ENCODE peak calls at places on chromosomes 16 and 17, in seven cellular contexts. W is kidney glomerular epithelial cell; C is RPMI8226; R is stimulated activated CD4-positive, alpha-beta T cell treated with anti-CD3 and anti-CD28 coated beads, Interleukin-4, amount 100 ng/mL, for 1 hour; D is foreskin melanocyte; F is ecto neural progenitor cell; L is effector memory CD8-positive, alpha-beta T cell. S is an unnamed sample.

GRCh38 chr16:2499890-2500633 is 13.7 kb upstream of the ATP6V0C start:
- DNase-seq in D (no peak), F (no peak), C (no peak), R (no peak), W (no peak), L (no peak), S (no peak)

GRCh38 chr16:100989-101388 is 23.0 kb downstream of the MPG start:
- DNase-seq in L (no peak), W (no peak), C (no peak), F (no peak), R (no peak), D (no peak), S (no peak)

GRCh38 chr17:37399404-37399803 is 7.2 kb downstream of the ACACA start:
- DNase-seq in D (no peak), C (no peak), F (no peak), L (no peak), R (no peak), W (no peak), S (no peak)

GRCh38 chr17:17742133-17742621 is 60.9 kb downstream of the RAI1 start:
- DNase-seq in L (no peak), W (no peak), R (no peak), C (no peak), F (no peak), D (no peak), S (no peak)

GRCh38 chr17:81693491-81694360 is 9.4 kb upstream of the MRPL12 start:
- DNase-seq in W (no peak), R (no peak), C (no peak), L (no peak), D (no peak), F (no peak), S (no peak)

GRCh38 chr16:57384248-57385070 is 12.2 kb downstream of the CX3CL1 start:
- DNase-seq in F (no peak), D (no peak), R (no peak), W (no peak), L (no peak), C (no peak), S (no peak)

GRCh38 chr16:23564964-23565363 is 7.4 kb downstream of the UBFD1 start:
- DNase-seq in W (no peak), D (no peak), C (no peak), R (no peak), L (no peak), F (no peak), S (no peak)

GRCh38 chr17:7889166-7889584 is 586 bp downstream of the CHD3 start:
- DNase-seq in W (peak), F (peak), R (peak), C (peak), D (peak), L (peak), S (peak)

GRCh38 chr16:30565984-30566383 is 5.5 kb downstream of the ZNF688 start:
- DNase-seq in R (no peak), C (no peak), F (no peak), L (no peak), D (no peak), W (no peak), S (no peak)

GRCh38 chr16:82832861-82833260 is 206.1 kb downstream of the CDH13 start:
- DNase-seq in L (no peak), R (no peak), W (no peak), D (no peak), F (no peak), C (no peak), S (no peak)

GRCh38 chr16:83356266-83356665 is 451.5 kb upstream of the HSBP1 start:
- DNase-seq in D (peak), F (no peak), L (no peak), W (peak), R (no peak), C (peak), S (peak)

GRCh38 chr17:74957935-74958549 is 14.5 kb downstream of the HID1 start:
- DNase-seq in D (peak), C (peak), R (peak), W (peak), L (peak), F (peak), S (peak)

GRCh38 chr16:27520982-27521673 is 28.6 kb downstream of the GTF3C1 start:
- DNase-seq in L (no peak), F (no peak), D (no peak), R (no peak), C (no peak), W (no peak), S (no peak)

GRCh38 chr16:47694543-47694942 is 233.4 kb downstream of the PHKB start:
- DNase-seq in L (no peak), W (no peak), F (no peak), R (no peak), D (no peak), C (no peak), S (no peak)

GRCh38 chr17:29722411-29723198 is 99.9 kb upstream of the CORO6 start:
- DNase-seq in F (no peak), D (no peak), R (no peak), C (peak), W (peak), L (peak), S (peak)

GRCh38 chr17:4577386-4577993 is 6.8 kb upstream of the SMTNL2 start:
- DNase-seq in F (no peak), R (no peak), D (no peak), L (no peak), W (no peak), C (no peak), S (no peak)

GRCh38 chr17:36008998-36009665 is 7.8 kb upstream of the CCL15 start:
- DNase-seq in F (no peak), W (no peak), R (no peak), L (no peak), C (peak), D (no peak), S (no peak)

GRCh38 chr16:8716592-8716991 is 42.2 kb downstream of the ABAT start:
- DNase-seq in C (no peak), F (no peak), L (no peak), W (no peak), R (no peak), D (no peak), S (no peak)

GRCh38 chr16:2033057-2033911 is 6.6 kb downstream of the NHERF2 start:
- DNase-seq in R (no peak), D (peak), L (no peak), W (peak), F (no peak), C (no peak), S (no peak)

GRCh38 chr16:57377080-57377841 is 5.0 kb downstream of the CX3CL1 start:
- DNase-seq in F (no peak), W (peak), D (peak), C (peak), R (peak), L (no peak), S (peak)

GRCh38 chr17:42183741-42184711 is 1.2 kb downstream of the HCRT start:
- DNase-seq in D (peak), W (peak), R (peak), L (peak), F (peak), C (peak), S (peak)

GRCh38 chr17:79126139-79126538 is 51.5 kb downstream of the ENGASE start:
- DNase-seq in W (no peak), D (no peak), L (no peak), F (no peak), R (no peak), C (peak), S (no peak)

GRCh38 chr17:42050360-42051012 is at the start of gene C17orf113:
- DNase-seq in F (peak), R (peak), D (no peak), L (peak), C (peak), W (no peak), S (no peak)

GRCh38 chr16:65195998-65196397 is 74.1 kb upstream of the CDH11 start:
- DNase-seq in C (no peak), W (no peak), D (no peak), F (no peak), R (no peak), L (no peak), S (no peak)

GRCh38 chr17:8128125-8128784 is 4.3 kb upstream of the HES7 start:
- DNase-seq in D (no peak), W (no peak), R (no peak), L (no peak), C (no peak), F (no peak), S (no peak)

GRCh38 chr17:37802712-37803416 is 58.0 kb upstream of the HNF1B start:
- DNase-seq in D (no peak), F (no peak), L (no peak), R (no peak), C (no peak), W (no peak), S (peak)

GRCh38 chr17:67608691-67609090 is 109.0 kb upstream of the NOL11 start:
- DNase-seq in W (peak), R (no peak), F (no peak), D (no peak), C (no peak), L (no peak), S (peak)